ENCODE peak calls at places on chromosomes 2 and 18, in nine cellular contexts. D is activated naive CD4-positive, alpha-beta T cell treated with anti-CD3 and anti-CD28 coated beads for 36 hours; T is kidney epithelial cell; J is activated CD4-positive, alpha-beta T cell treated with anti-CD3 and anti-CD28 coated beads, Interleukin-2, amount 50 U/mL, for 4 hours; Y is HL-60; K is central memory CD4-positive, alpha-beta T cell; X is HS-27A; M is RCC 7860; A is smooth muscle cell of the brain vasculature. E is an unnamed sample.

GRCh38 chr18:22110482-22110924 is 58.9 kb upstream of the GATA6 start:
- DNase-seq in K (no peak), Y (no peak), M (no peak), A (no peak), X (no peak), T (no peak), D (no peak), J (no peak), E (no peak)

GRCh38 chr2:20222769-20223344 is 2.1 kb downstream of the SDC1 start:
- DNase-seq in T (no peak), J (no peak), D (no peak), Y (no peak), K (no peak), X (no peak), M (no peak), A (no peak), E (no peak)

GRCh38 chr2:224957540-224958465 is 84.5 kb downstream of the DOCK10 start:
- DNase-seq in X (no peak), M (no peak), J (no peak), K (no peak), T (no peak), Y (no peak), A (no peak), D (no peak), E (peak; percentile 26)

GRCh38 chr2:193377789-193378188 is 1183.1 kb upstream of the TMEFF2 start:
- DNase-seq in K (no peak), D (no peak), A (no peak), T (no peak), X (no peak), Y (no peak), J (no peak), M (no peak), E (no peak)

GRCh38 chr2:67567866-67568265 is 170.7 kb downstream of the ETAA1 start:
- DNase-seq in T (no peak), K (no peak), Y (no peak), J (no peak), X (no peak), A (no peak), M (no peak), D (no peak), E (no peak)

GRCh38 chr2:175180701-175181103 is 808 bp downstream of the ATP5MC3 start:
- DNase-seq in J (peak; percentile 48), Y (peak; percentile 59), X (no peak), A (peak; percentile 18), M (peak; percentile 22), D (peak; percentile 73), T (no peak), K (peak; percentile 42), E (peak; percentile 36)

GRCh38 chr2:145874466-145874865 is 1354.5 kb upstream of the ZEB2 start:
- DNase-seq in T (peak; percentile 1), A (peak; percentile 87), D (no peak), X (peak; percentile 5), K (no peak), Y (no peak), M (no peak), J (no peak), E (no peak)

GRCh38 chr2:170525566-170525900 is 189.6 kb upstream of the SP5 start:
- DNase-seq in M (peak; percentile 94), K (no peak), X (peak; percentile 83), D (no peak), A (peak; percentile 93), Y (no peak), J (no peak), T (peak; percentile 94), E (no peak)

GRCh38 chr2:236758406-236758805 is 188.8 kb downstream of the ACKR3 start:
- DNase-seq in K (no peak), J (no peak), T (no peak), X (no peak), D (no peak), M (no peak), A (no peak), Y (no peak), E (no peak)

GRCh38 chr2:41806286-41806685 is 241.5 kb upstream of the PKDCC start:
- DNase-seq in K (no peak), X (no peak), J (no peak), D (no peak), T (no peak), Y (no peak), M (no peak), A (no peak), E (no peak)

GRCh38 chr18:33020877-33021276 is 248.1 kb upstream of the KLHL14 start:
- DNase-seq in J (no peak), M (no peak), A (no peak), K (no peak), Y (no peak), X (no peak), T (no peak), D (no peak), E (no peak)

GRCh38 chr2:12424219-12424618 is 292.5 kb upstream of the TRIB2 start:
- DNase-seq in T (no peak), D (no peak), J (no peak), X (no peak), M (no peak), A (no peak), K (no peak), Y (no peak), E (no peak)

GRCh38 chr2:172339431-172340010 is 87.9 kb upstream of the ITGA6 start:
- DNase-seq in K (no peak), D (peak; percentile 31), T (no peak), A (no peak), M (no peak), Y (no peak), X (no peak), J (no peak), E (no peak)

GRCh38 chr2:219997341-219997851 is 370.0 kb downstream of the SLC4A3 start:
- DNase-seq in Y (peak; percentile 9), J (no peak), T (peak; percentile 35), M (no peak), K (no peak), X (no peak), A (no peak), D (peak; percentile 44), E (no peak)

GRCh38 chr2:119476301-119477117 is 44.9 kb downstream of the TMEM37 start:
- DNase-seq in A (peak; percentile 7), T (no peak), J (no peak), K (peak; percentile 1), X (no peak), M (peak; percentile 67), D (peak; percentile 39), Y (peak; percentile 31), E (peak; percentile 31)

GRCh38 chr2:159989249-159989648 is 73.2 kb downstream of the PLA2R1 start:
- DNase-seq in A (no peak), X (no peak), Y (no peak), T (no peak), M (no peak), K (no peak), J (no peak), D (no peak), E (no peak)

GRCh38 chr2:159982842-159983785 is 79.3 kb downstream of the PLA2R1 start:
- DNase-seq in J (no peak), X (no peak), K (no peak), Y (no peak), M (no peak), A (no peak), D (no peak), T (no peak), E (no peak)

GRCh38 chr2:72112981-72113846 is 34.4 kb downstream of the CYP26B1 start:
- DNase-seq in A (no peak), K (no peak), T (no peak), D (no peak), Y (no peak), X (no peak), M (no peak), J (no peak), E (no peak)

GRCh38 chr2:191917430-191917881 is 70.6 kb upstream of the CAVIN2 start:
- DNase-seq in A (no peak), T (no peak), M (no peak), K (no peak), J (no peak), Y (no peak), D (no peak), X (no peak), E (no peak)

E was measured in memory B cell.